ENCODE peak calls at places on chromosomes 11 and 22, in five cellular contexts. One of them, this sample, is unnamed. For H3K27me3, the result is how much of the 10 kb centered on the place peaks cover.

GRCh38 chr11:46119352-46120216 is 1.7 kb downstream of the PHF21A start:
- DNase-seq in DND-41: peak
- DNase-seq in hepatocyte: peak
- DNase-seq in aorta: peak
- DNase-seq in HCT116: no peak
- DNase-seq in this sample: peak

GRCh38 chr11:44379141-44380008 is 69.4 kb upstream of the ALX4 start:
- DNase-seq in DND-41: no peak
- DNase-seq in hepatocyte: no peak
- DNase-seq in aorta: no peak
- DNase-seq in HCT116: no peak
- DNase-seq in this sample: no peak

GRCh38 chr11:32895471-32895870 is 2.9 kb downstream of the QSER1 start:
- DNase-seq in DND-41: no peak
- DNase-seq in hepatocyte: no peak
- DNase-seq in aorta: no peak
- DNase-seq in HCT116: no peak
- DNase-seq in this sample: no peak

GRCh38 chr11:13955971-13956421 is 6.5 kb upstream of the SPON1 start:
- DNase-seq in DND-41: peak
- DNase-seq in hepatocyte: peak
- DNase-seq in aorta: peak
- DNase-seq in HCT116: peak
- DNase-seq in this sample: peak

GRCh38 chr11:65415499-65416340 is 6.9 kb upstream of the NEAT1 start:
- DNase-seq in DND-41: no peak
- DNase-seq in hepatocyte: no peak
- DNase-seq in aorta: peak
- DNase-seq in HCT116: no peak
- DNase-seq in this sample: no peak

GRCh38 chr22:39625554-39626537 is 55.3 kb downstream of the CACNA1I start:
- DNase-seq in DND-41: no peak
- DNase-seq in hepatocyte: no peak
- DNase-seq in aorta: no peak
- DNase-seq in HCT116: no peak
- DNase-seq in this sample: peak

GRCh38 chr11:9714540-9714939 is 50.7 kb downstream of the SWAP70 start:
- DNase-seq in DND-41: no peak
- DNase-seq in hepatocyte: no peak
- DNase-seq in aorta: no peak
- DNase-seq in HCT116: no peak
- DNase-seq in this sample: no peak

GRCh38 chr11:89604281-89604680 is 105.8 kb upstream of the TRIM77 start:
- DNase-seq in DND-41: no peak
- DNase-seq in hepatocyte: no peak
- DNase-seq in aorta: no peak
- DNase-seq in HCT116: no peak
- DNase-seq in this sample: no peak

GRCh38 chr11:70578831-70579230 is 180.5 kb downstream of the CTTN start:
- DNase-seq in DND-41: no peak
- DNase-seq in hepatocyte: no peak
- DNase-seq in aorta: no peak
- DNase-seq in HCT116: no peak
- DNase-seq in this sample: no peak

GRCh38 chr11:44564653-44565007 is 833 bp upstream of the CD82 start:
- DNase-seq in DND-41: no peak
- DNase-seq in hepatocyte: peak
- DNase-seq in aorta: peak
- DNase-seq in HCT116: no peak
- DNase-seq in this sample: no peak

GRCh38 chr22:50115693-50116092 is 25.9 kb downstream of the MOV10L1 start:
- DNase-seq in DND-41: no peak
- DNase-seq in hepatocyte: peak
- DNase-seq in aorta: peak
- DNase-seq in HCT116: no peak
- DNase-seq in this sample: no peak

GRCh38 chr11:123429851-123430735 is at the start of gene GRAMD1B:
- DNase-seq in DND-41: peak
- DNase-seq in hepatocyte: peak
- DNase-seq in aorta: peak
- DNase-seq in HCT116: no peak
- DNase-seq in this sample: peak

GRCh38 chr11:60485987-60486386 is 6.6 kb upstream of the MS4A12 start:
- DNase-seq in DND-41: peak
- DNase-seq in hepatocyte: peak
- DNase-seq in aorta: no peak
- DNase-seq in HCT116: peak
- DNase-seq in this sample: peak

GRCh38 chr11:120209750-120210650 is 832 bp upstream of the OAF start:
- DNase-seq in DND-41: no peak
- DNase-seq in hepatocyte: no peak
- DNase-seq in aorta: no peak
- DNase-seq in HCT116: no peak
- DNase-seq in this sample: no peak

GRCh38 chr11:12273618-12273995 is 103.8 kb upstream of the PARVA start:
- DNase-seq in DND-41: no peak
- DNase-seq in hepatocyte: no peak
- DNase-seq in aorta: no peak
- DNase-seq in HCT116: no peak
- DNase-seq in this sample: no peak

GRCh38 chr22:42316988-42317387 is 46.5 kb upstream of the TCF20 start:
- DNase-seq in DND-41: no peak
- DNase-seq in hepatocyte: peak
- DNase-seq in aorta: no peak
- DNase-seq in HCT116: no peak
- DNase-seq in this sample: no peak
- H3K27me3 ChIP-seq in DND-41: under half
- H3K27me3 ChIP-seq in hepatocyte: under half
- H3K27me3 ChIP-seq in aorta: under half
- H3K27me3 ChIP-seq in HCT116: under half
- H3K27me3 ChIP-seq in this sample: under half

GRCh38 chr22:43723816-43724215 is 88.3 kb downstream of the EFCAB6 start:
- DNase-seq in DND-41: no peak
- DNase-seq in hepatocyte: no peak
- DNase-seq in aorta: no peak
- DNase-seq in HCT116: no peak
- DNase-seq in this sample: no peak
- H3K27me3 ChIP-seq in DND-41: under half
- H3K27me3 ChIP-seq in hepatocyte: under half
- H3K27me3 ChIP-seq in aorta: under half
- H3K27me3 ChIP-seq in HCT116: under half
- H3K27me3 ChIP-seq in this sample: under half

GRCh38 chr11:22341582-22341919 is 3.4 kb downstream of the SLC17A6 start:
- DNase-seq in DND-41: no peak
- DNase-seq in hepatocyte: peak
- DNase-seq in aorta: peak
- DNase-seq in HCT116: no peak
- DNase-seq in this sample: no peak
- H3K27me3 ChIP-seq in DND-41: under half
- H3K27me3 ChIP-seq in hepatocyte: half or more
- H3K27me3 ChIP-seq in aorta: under half
- H3K27me3 ChIP-seq in HCT116: under half
- H3K27me3 ChIP-seq in this sample: half or more

GRCh38 chr11:125084057-125084416 is 20.9 kb downstream of the SLC37A2 start:
- DNase-seq in DND-41: no peak
- DNase-seq in hepatocyte: no peak
- DNase-seq in aorta: no peak
- DNase-seq in HCT116: no peak
- DNase-seq in this sample: no peak
- H3K27me3 ChIP-seq in DND-41: under half
- H3K27me3 ChIP-seq in hepatocyte: under half
- H3K27me3 ChIP-seq in aorta: under half
- H3K27me3 ChIP-seq in HCT116: under half
- H3K27me3 ChIP-seq in this sample: under half

GRCh38 chr22:22085702-22086500 is 103.3 kb upstream of the TOP3B start:
- DNase-seq in DND-41: no peak
- DNase-seq in hepatocyte: no peak
- DNase-seq in aorta: no peak
- DNase-seq in HCT116: peak
- DNase-seq in this sample: no peak
- H3K27me3 ChIP-seq in DND-41: under half
- H3K27me3 ChIP-seq in hepatocyte: under half
- H3K27me3 ChIP-seq in aorta: under half
- H3K27me3 ChIP-seq in HCT116: under half
- H3K27me3 ChIP-seq in this sample: under half

GRCh38 chr22:43230983-43231723 is 44.2 kb upstream of the TTLL12 start:
- DNase-seq in DND-41: peak
- DNase-seq in hepatocyte: peak
- DNase-seq in aorta: no peak
- DNase-seq in HCT116: peak
- DNase-seq in this sample: peak
- H3K27me3 ChIP-seq in DND-41: under half
- H3K27me3 ChIP-seq in hepatocyte: under half
- H3K27me3 ChIP-seq in aorta: under half
- H3K27me3 ChIP-seq in HCT116: under half
- H3K27me3 ChIP-seq in this sample: under half

This sample was measured in HAP-1.